ENCODE peak calls at places on chromosomes 4 and X, in nine cellular contexts. G is testis; B is naive thymus-derived CD8-positive, alpha-beta T cell; P is NCI-H1694; J is anterior cingulate cortex; R is H4; X is stimulated activated naive CD8-positive, alpha-beta T cell treated with anti-CD3 and anti-CD28 coated beads, Interleukin-15, Interleukin-2, amounts not matched to agents 100 U/mL and 50 U/mL, for 24 hours; F is left ventricle myocardium inferior; Z is cortex of kidney. K is an unnamed sample.

GRCh38 chrX:53280703-53281320 is 572 bp downstream of the IQSEC2 start:
- DNase-seq in G (peak), Z (no peak), B (no peak), F (peak), J (no peak), R (no peak), X (no peak), P (no peak), K (peak)

GRCh38 chrX:134761788-134762187 is 103.5 kb upstream of the PLAC1 start:
- DNase-seq in J (no peak), F (no peak), R (peak), G (no peak), X (no peak), P (peak), Z (no peak), B (no peak), K (no peak)

GRCh38 chrX:131067846-131068745 is 9.9 kb downstream of the ARHGAP36 start:
- DNase-seq in B (no peak), G (no peak), X (no peak), P (no peak), Z (no peak), F (no peak), J (no peak), R (no peak), K (no peak)

GRCh38 chr4:3710451-3711182 is 55.6 kb upstream of the ADRA2C start:
- DNase-seq in P (no peak), J (no peak), G (peak), F (peak), B (no peak), Z (no peak), R (no peak), X (no peak), K (peak)

GRCh38 chrX:133415276-133416105 is at the start of gene GPC4:
- DNase-seq in P (peak), G (peak), B (no peak), X (peak), J (peak), R (peak), F (peak), Z (peak), K (peak)

GRCh38 chr4:165864228-165864627 is 8.8 kb upstream of the TLL1 start:
- DNase-seq in J (no peak), X (no peak), P (no peak), G (no peak), B (no peak), F (no peak), R (no peak), Z (no peak), K (no peak)

GRCh38 chr4:36461344-36461743 is 179.9 kb downstream of the DTHD1 start:
- DNase-seq in P (no peak), R (no peak), G (no peak), F (no peak), J (no peak), X (no peak), Z (no peak), B (no peak), K (no peak)

GRCh38 chr4:83639849-83640493 is 104.1 kb downstream of the GPAT3 start:
- DNase-seq in F (no peak), B (peak), Z (no peak), P (peak), X (peak), R (peak), J (peak), G (peak), K (no peak)

GRCh38 chr4:28518781-28519180 is 1658.1 kb downstream of the STIM2 start:
- DNase-seq in Z (no peak), J (no peak), G (no peak), B (no peak), X (no peak), F (no peak), R (no peak), P (no peak), K (no peak)

GRCh38 chr4:188439641-188440311 is 300.5 kb downstream of the TRIML1 start:
- DNase-seq in J (peak), Z (no peak), X (no peak), G (no peak), P (peak), R (peak), B (no peak), F (peak), K (peak)

K was measured in heart left ventricle.